ENCODE peak calls at places on chromosomes 13 and 19, in eight cellular contexts. One of them, this sample, is unnamed.

GRCh38 chr19:52602931-52603330 is 32.8 kb downstream of the ZNF701 start:
- DNase-seq in naive thymus-derived CD4-positive, alpha-beta T cell: no peak
- DNase-seq in NCI-H748 treated with DMSO at 0.1 percent for 48 hours: no peak
- DNase-seq in skeletal muscle cell: no peak
- DNase-seq in WTC11: no peak
- DNase-seq in GDM1: no peak
- DNase-seq in stimulated activated CD8-positive, alpha-beta memory T cell treated with anti-CD3 and anti-CD28 coated beads, Interleukin-2, amount 100 ng/mL, for 48 hours: no peak
- DNase-seq in aorta: no peak
- DNase-seq in this sample: no peak

GRCh38 chr13:29801737-29802305 is 48.6 kb downstream of the UBL3 start:
- DNase-seq in skeletal muscle cell: peak; percentile 18
- DNase-seq in stimulated activated CD8-positive, alpha-beta memory T cell treated with anti-CD3 and anti-CD28 coated beads, Interleukin-2, amount 100 ng/mL, for 48 hours: no peak
- DNase-seq in GDM1: peak; percentile 83
- DNase-seq in aorta: no peak
- DNase-seq in NCI-H748 treated with DMSO at 0.1 percent for 48 hours: no peak
- DNase-seq in naive thymus-derived CD4-positive, alpha-beta T cell: no peak
- DNase-seq in WTC11: no peak
- DNase-seq in this sample: peak; percentile 60

GRCh38 chr19:39413903-39414608 is 1.6 kb downstream of the PLEKHG2 start:
- DNase-seq in naive thymus-derived CD4-positive, alpha-beta T cell: no peak
- DNase-seq in GDM1: no peak
- DNase-seq in aorta: peak; percentile 84
- DNase-seq in NCI-H748 treated with DMSO at 0.1 percent for 48 hours: no peak
- DNase-seq in skeletal muscle cell: no peak
- DNase-seq in stimulated activated CD8-positive, alpha-beta memory T cell treated with anti-CD3 and anti-CD28 coated beads, Interleukin-2, amount 100 ng/mL, for 48 hours: no peak
- DNase-seq in WTC11: no peak
- DNase-seq in this sample: peak; percentile 19

GRCh38 chr19:46297700-46298476 is 1.0 kb downstream of the HIF3A start:
- DNase-seq in GDM1: no peak
- DNase-seq in skeletal muscle cell: peak; percentile 77
- DNase-seq in stimulated activated CD8-positive, alpha-beta memory T cell treated with anti-CD3 and anti-CD28 coated beads, Interleukin-2, amount 100 ng/mL, for 48 hours: no peak
- DNase-seq in WTC11: peak; percentile 35
- DNase-seq in NCI-H748 treated with DMSO at 0.1 percent for 48 hours: no peak
- DNase-seq in naive thymus-derived CD4-positive, alpha-beta T cell: no peak
- DNase-seq in aorta: peak; percentile 88
- DNase-seq in this sample: no peak

GRCh38 chr19:11137542-11138384 is 17.8 kb downstream of the SPC24 start:
- DNase-seq in WTC11: peak; percentile 77
- DNase-seq in aorta: peak; percentile 90
- DNase-seq in skeletal muscle cell: peak; percentile 78
- DNase-seq in GDM1: no peak
- DNase-seq in stimulated activated CD8-positive, alpha-beta memory T cell treated with anti-CD3 and anti-CD28 coated beads, Interleukin-2, amount 100 ng/mL, for 48 hours: peak; percentile 29
- DNase-seq in NCI-H748 treated with DMSO at 0.1 percent for 48 hours: peak; percentile 51
- DNase-seq in naive thymus-derived CD4-positive, alpha-beta T cell: peak; percentile 55
- DNase-seq in this sample: peak; percentile 81

GRCh38 chr19:48455171-48455907 is at the start of gene KCNJ14:
- DNase-seq in WTC11: no peak
- DNase-seq in GDM1: no peak
- DNase-seq in stimulated activated CD8-positive, alpha-beta memory T cell treated with anti-CD3 and anti-CD28 coated beads, Interleukin-2, amount 100 ng/mL, for 48 hours: no peak
- DNase-seq in skeletal muscle cell: no peak
- DNase-seq in naive thymus-derived CD4-positive, alpha-beta T cell: no peak
- DNase-seq in aorta: no peak
- DNase-seq in NCI-H748 treated with DMSO at 0.1 percent for 48 hours: no peak
- DNase-seq in this sample: no peak

GRCh38 chr13:32126298-32126697 is 94.7 kb downstream of the FRY start:
- DNase-seq in GDM1: no peak
- DNase-seq in WTC11: no peak
- DNase-seq in naive thymus-derived CD4-positive, alpha-beta T cell: no peak
- DNase-seq in aorta: no peak
- DNase-seq in skeletal muscle cell: no peak
- DNase-seq in stimulated activated CD8-positive, alpha-beta memory T cell treated with anti-CD3 and anti-CD28 coated beads, Interleukin-2, amount 100 ng/mL, for 48 hours: no peak
- DNase-seq in NCI-H748 treated with DMSO at 0.1 percent for 48 hours: no peak
- DNase-seq in this sample: no peak

GRCh38 chr19:51368366-51369282 is at the start of gene CLDND2:
- DNase-seq in GDM1: peak; percentile 69
- DNase-seq in naive thymus-derived CD4-positive, alpha-beta T cell: no peak
- DNase-seq in WTC11: no peak
- DNase-seq in NCI-H748 treated with DMSO at 0.1 percent for 48 hours: no peak
- DNase-seq in aorta: no peak
- DNase-seq in stimulated activated CD8-positive, alpha-beta memory T cell treated with anti-CD3 and anti-CD28 coated beads, Interleukin-2, amount 100 ng/mL, for 48 hours: no peak
- DNase-seq in skeletal muscle cell: no peak
- DNase-seq in this sample: peak; percentile 57

This sample was measured in KBM-7.